ENCODE peak calls at places on chromosomes 1 and 21, in six cellular contexts. One of them, this sample, is unnamed.
A peak's percentile ranks its signal among the peaks of the same experiment; 100 is the strongest.

GRCh38 chr1:231465051-231465450 is 43.0 kb upstream of the EGLN1 start:
- DNase-seq in transverse colon: no peak
- DNase-seq in stomach: no peak
- DNase-seq in spleen: no peak
- DNase-seq in K562: no peak
- DNase-seq in breast epithelium: no peak
- DNase-seq in this sample: no peak

GRCh38 chr1:212129781-212130180 is 94.2 kb downstream of the DTL start:
- DNase-seq in transverse colon: no peak
- DNase-seq in stomach: no peak
- DNase-seq in spleen: no peak
- DNase-seq in K562: no peak
- DNase-seq in breast epithelium: no peak
- DNase-seq in this sample: no peak

GRCh38 chr1:44417351-44418021 is 12.4 kb downstream of the RNF220 start:
- DNase-seq in transverse colon: no peak
- DNase-seq in stomach: peak; percentile 33
- DNase-seq in spleen: peak; percentile 87
- DNase-seq in K562: peak; percentile 14
- DNase-seq in breast epithelium: no peak
- DNase-seq in this sample: no peak

GRCh38 chr1:3988431-3988830 is 88.4 kb upstream of the C1orf174 start:
- DNase-seq in transverse colon: no peak
- DNase-seq in stomach: no peak
- DNase-seq in spleen: peak; percentile 33
- DNase-seq in K562: no peak
- DNase-seq in breast epithelium: no peak
- DNase-seq in this sample: no peak

GRCh38 chr1:9473032-9473792 is 66.1 kb upstream of the SLC25A33 start:
- DNase-seq in transverse colon: peak; percentile 76
- DNase-seq in stomach: peak; percentile 46
- DNase-seq in spleen: no peak
- DNase-seq in K562: peak; percentile 38
- DNase-seq in breast epithelium: peak; percentile 65
- DNase-seq in this sample: no peak

GRCh38 chr1:202577381-202577780 is 132.9 kb downstream of the SYT2 start:
- DNase-seq in transverse colon: no peak
- DNase-seq in stomach: no peak
- DNase-seq in spleen: no peak
- DNase-seq in K562: peak; percentile 66
- DNase-seq in breast epithelium: no peak
- DNase-seq in this sample: no peak

GRCh38 chr1:177981186-177981585 is 11.3 kb upstream of the SEC16B start:
- DNase-seq in transverse colon: no peak
- DNase-seq in stomach: no peak
- DNase-seq in spleen: no peak
- DNase-seq in K562: no peak
- DNase-seq in breast epithelium: no peak
- DNase-seq in this sample: no peak

GRCh38 chr1:3019007-3019515 is 2.2 kb upstream of the ACTRT2 start:
- DNase-seq in transverse colon: peak; percentile 2
- DNase-seq in stomach: no peak
- DNase-seq in spleen: peak; percentile 58
- DNase-seq in K562: no peak
- DNase-seq in breast epithelium: no peak
- DNase-seq in this sample: no peak

GRCh38 chr1:167412072-167412471 is 106.3 kb downstream of the CD247 start:
- DNase-seq in transverse colon: no peak
- DNase-seq in stomach: no peak
- DNase-seq in spleen: no peak
- DNase-seq in K562: no peak
- DNase-seq in breast epithelium: no peak
- DNase-seq in this sample: no peak

GRCh38 chr1:223872308-223872878 is 26.6 kb upstream of the TP53BP2 start:
- DNase-seq in transverse colon: no peak
- DNase-seq in stomach: no peak
- DNase-seq in spleen: no peak
- DNase-seq in K562: no peak
- DNase-seq in breast epithelium: no peak
- DNase-seq in this sample: no peak

GRCh38 chr1:235461954-235462353 is 42.3 kb downstream of the B3GALNT2 start:
- DNase-seq in transverse colon: no peak
- DNase-seq in stomach: no peak
- DNase-seq in spleen: no peak
- DNase-seq in K562: no peak
- DNase-seq in breast epithelium: no peak
- DNase-seq in this sample: no peak

GRCh38 chr1:205442051-205442721 is 13.7 kb downstream of the BLACAT1 start:
- DNase-seq in transverse colon: no peak
- DNase-seq in stomach: no peak
- DNase-seq in spleen: peak; percentile 61
- DNase-seq in K562: no peak
- DNase-seq in breast epithelium: no peak
- DNase-seq in this sample: no peak

GRCh38 chr1:35539824-35540261 is 17.4 kb downstream of the KIAA0319L start:
- DNase-seq in transverse colon: no peak
- DNase-seq in stomach: no peak
- DNase-seq in spleen: no peak
- DNase-seq in K562: no peak
- DNase-seq in breast epithelium: no peak
- DNase-seq in this sample: no peak

GRCh38 chr1:178612261-178612660 is 99.4 kb downstream of the TEX35 start:
- DNase-seq in transverse colon: no peak
- DNase-seq in stomach: no peak
- DNase-seq in spleen: no peak
- DNase-seq in K562: no peak
- DNase-seq in breast epithelium: no peak
- DNase-seq in this sample: no peak

GRCh38 chr1:225746361-225747179 is 31.1 kb upstream of the SRP9 start:
- DNase-seq in transverse colon: peak; percentile 71
- DNase-seq in stomach: peak; percentile 75
- DNase-seq in spleen: no peak
- DNase-seq in K562: no peak
- DNase-seq in breast epithelium: peak; percentile 67
- DNase-seq in this sample: peak; percentile 94

GRCh38 chr21:17612023-17612564 is 607 bp downstream of the BTG3 start:
- DNase-seq in transverse colon: peak; percentile 41
- DNase-seq in stomach: peak; percentile 48
- DNase-seq in spleen: peak; percentile 87
- DNase-seq in K562: no peak
- DNase-seq in breast epithelium: peak; percentile 27
- DNase-seq in this sample: no peak

GRCh38 chr1:241841661-241842060 is 6.3 kb upstream of the EXO1 start:
- DNase-seq in transverse colon: no peak
- DNase-seq in stomach: no peak
- DNase-seq in spleen: no peak
- DNase-seq in K562: no peak
- DNase-seq in breast epithelium: no peak
- DNase-seq in this sample: no peak

GRCh38 chr1:152479792-152480595 is 30.6 kb upstream of the LCE5A start:
- DNase-seq in transverse colon: peak; percentile 64
- DNase-seq in stomach: peak; percentile 54
- DNase-seq in spleen: no peak
- DNase-seq in K562: peak; percentile 57
- DNase-seq in breast epithelium: no peak
- DNase-seq in this sample: peak; percentile 89

GRCh38 chr1:229379901-229380300 is 37.1 kb upstream of the CCSAP start:
- DNase-seq in transverse colon: no peak
- DNase-seq in stomach: no peak
- DNase-seq in spleen: no peak
- DNase-seq in K562: no peak
- DNase-seq in breast epithelium: no peak
- DNase-seq in this sample: no peak

GRCh38 chr1:239784896-239785295 is 306.8 kb upstream of the FMN2 start:
- DNase-seq in transverse colon: no peak
- DNase-seq in stomach: no peak
- DNase-seq in spleen: no peak
- DNase-seq in K562: no peak
- DNase-seq in breast epithelium: no peak
- DNase-seq in this sample: no peak

GRCh38 chr1:28190996-28191645 is 14.6 kb upstream of the PTAFR start:
- DNase-seq in transverse colon: no peak
- DNase-seq in stomach: no peak
- DNase-seq in spleen: no peak
- DNase-seq in K562: peak; percentile 44
- DNase-seq in breast epithelium: no peak
- DNase-seq in this sample: no peak

GRCh38 chr1:209926045-209926444 is 12.0 kb upstream of the SYT14 start:
- DNase-seq in transverse colon: no peak
- DNase-seq in stomach: no peak
- DNase-seq in spleen: no peak
- DNase-seq in K562: no peak
- DNase-seq in breast epithelium: no peak
- DNase-seq in this sample: no peak

GRCh38 chr1:246798107-246798506 is 73.9 kb downstream of the SCCPDH start:
- DNase-seq in transverse colon: no peak
- DNase-seq in stomach: no peak
- DNase-seq in spleen: no peak
- DNase-seq in K562: no peak
- DNase-seq in breast epithelium: no peak
- DNase-seq in this sample: no peak

GRCh38 chr1:246797597-246797996 is 73.4 kb downstream of the SCCPDH start:
- DNase-seq in transverse colon: no peak
- DNase-seq in stomach: no peak
- DNase-seq in spleen: no peak
- DNase-seq in K562: peak; percentile 52
- DNase-seq in breast epithelium: no peak
- DNase-seq in this sample: no peak

GRCh38 chr1:246798606-246799496 is 74.6 kb downstream of the SCCPDH start:
- DNase-seq in transverse colon: no peak
- DNase-seq in stomach: no peak
- DNase-seq in spleen: no peak
- DNase-seq in K562: no peak
- DNase-seq in breast epithelium: no peak
- DNase-seq in this sample: no peak

GRCh38 chr1:246795906-246796694 is 71.9 kb downstream of the SCCPDH start:
- DNase-seq in transverse colon: no peak
- DNase-seq in stomach: no peak
- DNase-seq in spleen: no peak
- DNase-seq in K562: no peak
- DNase-seq in breast epithelium: no peak
- DNase-seq in this sample: no peak

GRCh38 chr1:246797157-246797556 is 72.9 kb downstream of the SCCPDH start:
- DNase-seq in transverse colon: no peak
- DNase-seq in stomach: no peak
- DNase-seq in spleen: no peak
- DNase-seq in K562: no peak
- DNase-seq in breast epithelium: no peak
- DNase-seq in this sample: no peak
- H3K4me1 ChIP-seq in transverse colon: peaks cover 11% of the 10 kb centered on the region
- H3K4me1 ChIP-seq in stomach: peaks cover 6% of the 10 kb centered on the region
- H3K4me1 ChIP-seq in spleen: no peaks in the 10 kb centered on the region
- H3K4me1 ChIP-seq in K562: peaks cover 32% of the 10 kb centered on the region
- H3K4me1 ChIP-seq in breast epithelium: no peaks in the 10 kb centered on the region
- H3K4me1 ChIP-seq in this sample: peaks cover 11% of the 10 kb centered on the region

DNA sequence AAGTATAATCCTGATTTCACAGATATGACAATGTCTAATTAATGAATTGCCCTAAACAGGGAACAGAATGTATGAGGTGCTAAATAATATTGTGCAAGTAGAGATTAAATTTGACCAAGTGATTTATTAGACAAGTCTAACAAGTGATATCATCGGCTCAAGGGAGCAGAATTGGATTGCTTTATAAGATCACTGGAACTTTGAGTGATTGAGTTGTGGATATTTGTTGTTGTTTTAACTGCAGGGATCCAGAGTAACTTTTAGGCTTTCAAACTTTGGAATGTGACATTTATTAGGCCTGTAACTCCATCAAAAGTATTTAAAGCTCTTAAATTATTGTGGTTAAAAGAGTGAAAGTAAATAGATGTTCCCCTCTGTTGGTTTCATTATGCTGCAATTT is 206.5 kb downstream of the HLX start:
- DNase-seq in transverse colon: no peak
- DNase-seq in stomach: no peak
- DNase-seq in spleen: no peak
- DNase-seq in K562: no peak
- DNase-seq in breast epithelium: no peak
- DNase-seq in this sample: no peak
- TF ChIP-seq POLR2AphosphoS5 in transverse colon: peak; percentile 29
- TF ChIP-seq POLR2AphosphoS5 in stomach: no peak
- TF ChIP-seq POLR2AphosphoS5 in spleen: no peak
- TF ChIP-seq POLR2AphosphoS5 in K562: no peak
- TF ChIP-seq POLR2AphosphoS5 in breast epithelium: no peak
- TF ChIP-seq POLR2AphosphoS5 in this sample: no peak

GRCh38 chr1:18941221-18942141 is 15.0 kb downstream of the IFFO2 start:
- DNase-seq in transverse colon: no peak
- DNase-seq in stomach: no peak
- DNase-seq in spleen: peak; percentile 71
- DNase-seq in K562: no peak
- DNase-seq in breast epithelium: peak; percentile 88
- DNase-seq in this sample: no peak
- H3K4me1 ChIP-seq in transverse colon: peaks cover 58% of the 10 kb centered on the region
- H3K4me1 ChIP-seq in stomach: peaks cover 51% of the 10 kb centered on the region
- H3K4me1 ChIP-seq in spleen: peaks cover 52% of the 10 kb centered on the region
- H3K4me1 ChIP-seq in K562: peaks cover 18% of the 10 kb centered on the region
- H3K4me1 ChIP-seq in breast epithelium: peaks cover 25% of the 10 kb centered on the region
- H3K4me1 ChIP-seq in this sample: peaks cover 88% of the 10 kb centered on the region

GRCh38 chr21:39116761-39117425 is 66.4 kb downstream of the PSMG1 start:
- DNase-seq in transverse colon: no peak
- DNase-seq in stomach: no peak
- DNase-seq in spleen: no peak
- DNase-seq in K562: no peak
- DNase-seq in breast epithelium: no peak
- DNase-seq in this sample: no peak
- TF ChIP-seq POLR2AphosphoS5 in transverse colon: no peak
- TF ChIP-seq POLR2AphosphoS5 in stomach: no peak
- TF ChIP-seq POLR2AphosphoS5 in spleen: no peak
- TF ChIP-seq POLR2AphosphoS5 in K562: no peak
- TF ChIP-seq POLR2AphosphoS5 in breast epithelium: no peak
- TF ChIP-seq POLR2AphosphoS5 in this sample: no peak

GRCh38 chr1:16208270-16208987 is 4.0 kb downstream of the ARHGEF19 start:
- DNase-seq in transverse colon: no peak
- DNase-seq in stomach: no peak
- DNase-seq in spleen: no peak
- DNase-seq in K562: peak; percentile 71
- DNase-seq in breast epithelium: no peak
- DNase-seq in this sample: no peak
- H3K4me1 ChIP-seq in transverse colon: peaks cover 12% of the 10 kb centered on the region
- H3K4me1 ChIP-seq in stomach: peaks cover 22% of the 10 kb centered on the region
- H3K4me1 ChIP-seq in spleen: peaks cover 7% of the 10 kb centered on the region
- H3K4me1 ChIP-seq in K562: peaks cover 54% of the 10 kb centered on the region
- H3K4me1 ChIP-seq in breast epithelium: no peaks in the 10 kb centered on the region
- H3K4me1 ChIP-seq in this sample: peaks cover 10% of the 10 kb centered on the region

GRCh38 chr1:61088163-61088840 is 5.9 kb downstream of the NFIA start:
- DNase-seq in transverse colon: no peak
- DNase-seq in stomach: no peak
- DNase-seq in spleen: no peak
- DNase-seq in K562: no peak
- DNase-seq in breast epithelium: no peak
- DNase-seq in this sample: no peak

GRCh38 chr1:61087574-61087973 is 5.2 kb downstream of the NFIA start:
- DNase-seq in transverse colon: no peak
- DNase-seq in stomach: no peak
- DNase-seq in spleen: no peak
- DNase-seq in K562: no peak
- DNase-seq in breast epithelium: no peak
- DNase-seq in this sample: no peak

GRCh38 chr1:61090546-61090945 is 8.2 kb downstream of the NFIA start:
- DNase-seq in transverse colon: no peak
- DNase-seq in stomach: no peak
- DNase-seq in spleen: no peak
- DNase-seq in K562: no peak
- DNase-seq in breast epithelium: no peak
- DNase-seq in this sample: no peak

GRCh38 chr1:61091455-61091854 is 9.1 kb downstream of the NFIA start:
- DNase-seq in transverse colon: no peak
- DNase-seq in stomach: no peak
- DNase-seq in spleen: no peak
- DNase-seq in K562: peak; percentile 47
- DNase-seq in breast epithelium: no peak
- DNase-seq in this sample: no peak

GRCh38 chr1:61089338-61089737 is 7.0 kb downstream of the NFIA start:
- DNase-seq in transverse colon: no peak
- DNase-seq in stomach: no peak
- DNase-seq in spleen: no peak
- DNase-seq in K562: no peak
- DNase-seq in breast epithelium: no peak
- DNase-seq in this sample: no peak
- TF ChIP-seq POLR2AphosphoS5 in transverse colon: no peak
- TF ChIP-seq POLR2AphosphoS5 in stomach: no peak
- TF ChIP-seq POLR2AphosphoS5 in spleen: no peak
- TF ChIP-seq POLR2AphosphoS5 in K562: no peak
- TF ChIP-seq POLR2AphosphoS5 in breast epithelium: no peak
- TF ChIP-seq POLR2AphosphoS5 in this sample: no peak

This sample was measured in esophagus muscularis mucosa.